ENCODE peak calls at places on chromosomes 13 and 19, in eight cellular contexts. B is suprapubic skin, Z is pancreas, O is IMR-90, Y is BE2C, J is breast epithelium, S is tibial nerve, A is PC-9. L is an unnamed sample.

GRCh38 chr13:89393758-89394157 is 1722.6 kb downstream of the SLITRK5 start:
- DNase-seq in B (no peak), Z (no peak), O (no peak), Y (no peak), J (no peak), S (no peak), A (no peak), L (no peak)

GRCh38 chr13:113947321-113948033 is 26.4 kb downstream of the C13orf46 start:
- DNase-seq in B (peak), Z (peak), O (peak), Y (no peak), J (no peak), S (peak), A (peak), L (peak)

GRCh38 chr13:73832203-73832602 is 302.0 kb downstream of the KLF12 start:
- DNase-seq in B (no peak), Z (no peak), O (no peak), Y (no peak), J (no peak), S (no peak), A (no peak), L (no peak)

GRCh38 chr19:14347999-14348889 is 33.0 kb upstream of the ADGRE5 start:
- DNase-seq in B (no peak), Z (peak), O (no peak), Y (peak), J (peak), S (no peak), A (peak), L (peak)

GRCh38 chr13:30165791-30166190 is 141.6 kb downstream of the KATNAL1 start:
- DNase-seq in B (peak), Z (no peak), O (no peak), Y (no peak), J (no peak), S (peak), A (no peak), L (no peak)

GRCh38 chr13:77829963-77830362 is 88.7 kb downstream of the EDNRB start:
- DNase-seq in B (no peak), Z (no peak), O (no peak), Y (no peak), J (no peak), S (no peak), A (no peak), L (no peak)

GRCh38 chr13:80524447-80525215 is 183.7 kb upstream of the SPRY2 start:
- DNase-seq in B (no peak), Z (no peak), O (no peak), Y (no peak), J (no peak), S (no peak), A (no peak), L (no peak)

GRCh38 chr13:112953591-112954487 is 15.2 kb upstream of the MCF2L start:
- DNase-seq in B (peak), Z (no peak), O (no peak), Y (no peak), J (no peak), S (no peak), A (no peak), L (no peak)

GRCh38 chr19:51081476-51081875 is 1.2 kb downstream of the KLK14 start:
- DNase-seq in B (peak), Z (no peak), O (no peak), Y (no peak), J (no peak), S (no peak), A (no peak), L (no peak)

GRCh38 chr13:70849267-70849666 is 741.0 kb upstream of the KLHL1 start:
- DNase-seq in B (no peak), Z (no peak), O (no peak), Y (no peak), J (no peak), S (no peak), A (no peak), L (no peak)
- TF ChIP-seq CTCF in B (no peak), Z (no peak), O (no peak), Y (no peak), J (no peak), S (no peak), A (no peak), L (no peak)

DNA sequence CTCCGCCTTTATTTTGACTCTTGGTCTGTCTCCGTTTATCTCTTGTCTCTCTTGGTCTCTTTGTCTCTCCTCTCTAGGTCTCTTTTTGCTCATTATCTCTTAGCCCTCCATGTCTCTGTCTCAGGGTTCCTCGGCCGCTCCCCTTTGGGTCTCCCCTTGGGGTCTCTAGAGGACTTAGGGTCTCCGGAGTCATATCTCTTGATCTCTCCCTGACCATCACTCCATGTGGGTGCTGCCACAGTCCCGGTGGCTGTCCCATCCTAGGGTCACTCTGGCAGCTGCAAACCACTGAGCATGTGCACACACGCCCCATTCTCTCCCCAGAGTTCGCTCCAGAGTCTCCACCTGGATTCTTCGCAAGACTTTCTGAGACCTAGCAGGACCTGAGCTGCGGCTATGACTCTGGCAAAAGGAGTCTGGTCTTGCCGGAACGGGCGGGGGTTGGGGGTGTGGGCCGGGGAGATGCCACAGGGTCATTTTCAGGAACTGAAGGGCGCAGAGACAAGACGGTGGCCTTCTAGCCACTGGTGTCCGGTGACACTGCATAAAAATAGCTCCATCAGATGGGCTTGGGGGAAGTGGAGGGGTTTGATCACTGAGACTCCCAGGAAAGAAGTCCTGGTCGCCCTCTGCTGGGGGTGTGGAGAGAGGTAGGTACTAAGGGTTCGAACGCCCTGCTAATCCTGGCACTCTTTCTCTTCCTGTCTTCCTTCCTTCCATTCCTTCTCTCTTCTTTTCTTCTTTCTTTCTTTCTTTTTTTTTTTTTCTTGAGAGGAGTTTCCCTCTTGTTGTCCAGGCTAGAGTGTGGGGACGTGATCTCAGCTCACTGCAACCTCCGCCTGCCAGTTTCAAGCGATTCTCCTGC is 1.2 kb upstream of the KCNA7 start:
- DNase-seq in B (no peak), Z (no peak), O (no peak), Y (peak), J (no peak), S (no peak), A (peak), L (peak)
- TF ChIP-seq CTCF in B (no peak), Z (no peak), O (peak), Y (peak), J (no peak), S (no peak), A (peak), L (peak)

DNA sequence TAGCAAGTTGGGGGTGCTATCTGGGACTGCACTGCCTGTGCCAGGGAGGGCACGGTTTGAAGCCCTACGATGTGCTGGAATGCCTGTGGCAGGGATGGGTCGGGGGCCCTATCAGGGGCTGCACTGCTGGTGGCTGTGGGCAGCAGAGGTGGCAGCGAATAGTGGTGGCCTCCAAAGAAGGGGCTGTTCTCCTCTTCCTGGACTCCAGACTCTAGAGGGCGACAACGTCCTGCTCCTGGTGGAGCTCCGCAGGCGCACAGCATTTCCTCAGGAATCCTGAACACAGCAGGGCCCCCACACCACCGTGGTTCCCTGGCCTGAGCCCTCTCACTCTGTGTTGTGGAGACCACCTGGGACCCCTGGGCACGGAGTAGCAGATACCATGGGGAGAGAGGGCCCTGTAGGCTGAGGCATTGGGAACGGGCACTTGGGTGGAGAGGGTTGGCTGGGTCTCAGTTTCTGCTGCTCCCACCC is 145.6 kb downstream of the TNFRSF19 start:
- DNase-seq in B (no peak), Z (no peak), O (no peak), Y (peak), J (no peak), S (no peak), A (no peak), L (peak)
- TF ChIP-seq CTCF in B (no peak), Z (peak), O (peak), Y (peak), J (no peak), S (no peak), A (no peak), L (peak)

GRCh38 chr19:34904846-34905527 is 21.7 kb upstream of the ZNF30 start:
- DNase-seq in B (no peak), Z (no peak), O (no peak), Y (no peak), J (no peak), S (no peak), A (no peak), L (no peak)

GRCh38 chr19:34900245-34900644 is 26.5 kb upstream of the ZNF30 start:
- DNase-seq in B (no peak), Z (no peak), O (no peak), Y (no peak), J (no peak), S (no peak), A (no peak), L (no peak)

DNA sequence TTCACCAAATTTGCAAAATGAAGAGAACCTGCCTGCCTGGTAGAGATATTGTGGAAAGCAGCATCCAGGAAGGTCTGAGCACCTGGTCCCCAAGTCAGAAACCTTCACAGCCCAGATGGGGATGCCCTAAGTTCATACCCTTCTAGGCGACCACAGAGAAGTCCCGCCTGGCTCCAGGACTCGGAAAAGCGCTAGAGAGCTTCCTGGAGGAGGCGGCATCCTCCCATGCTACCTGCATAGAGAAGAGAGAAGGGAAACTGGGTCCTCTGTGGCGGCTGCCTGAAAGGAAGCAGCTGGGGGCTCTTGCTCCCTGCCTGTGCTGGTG is 22.2 kb upstream of the ZNF30 start:
- DNase-seq in B (no peak), Z (no peak), O (no peak), Y (no peak), J (no peak), S (no peak), A (no peak), L (no peak)
- TF ChIP-seq CTCF in B (no peak), Z (no peak), O (no peak), Y (no peak), J (no peak), S (no peak), A (no peak), L (no peak)

GRCh38 chr19:18000480-18000980 is 7.4 kb upstream of the ARRDC2 start:
- DNase-seq in B (no peak), Z (no peak), O (no peak), Y (no peak), J (no peak), S (no peak), A (no peak), L (no peak)

GRCh38 chr19:17996826-17997316 is 11.1 kb upstream of the ARRDC2 start:
- DNase-seq in B (peak), Z (peak), O (peak), Y (peak), J (peak), S (peak), A (peak), L (peak)

GRCh38 chr19:17998827-17999150 is 9.2 kb upstream of the ARRDC2 start:
- DNase-seq in B (no peak), Z (no peak), O (no peak), Y (no peak), J (no peak), S (no peak), A (no peak), L (no peak)

GRCh38 chr19:17999685-18000479 is 8.1 kb upstream of the ARRDC2 start:
- DNase-seq in B (no peak), Z (no peak), O (no peak), Y (no peak), J (no peak), S (no peak), A (no peak), L (no peak)

DNA sequence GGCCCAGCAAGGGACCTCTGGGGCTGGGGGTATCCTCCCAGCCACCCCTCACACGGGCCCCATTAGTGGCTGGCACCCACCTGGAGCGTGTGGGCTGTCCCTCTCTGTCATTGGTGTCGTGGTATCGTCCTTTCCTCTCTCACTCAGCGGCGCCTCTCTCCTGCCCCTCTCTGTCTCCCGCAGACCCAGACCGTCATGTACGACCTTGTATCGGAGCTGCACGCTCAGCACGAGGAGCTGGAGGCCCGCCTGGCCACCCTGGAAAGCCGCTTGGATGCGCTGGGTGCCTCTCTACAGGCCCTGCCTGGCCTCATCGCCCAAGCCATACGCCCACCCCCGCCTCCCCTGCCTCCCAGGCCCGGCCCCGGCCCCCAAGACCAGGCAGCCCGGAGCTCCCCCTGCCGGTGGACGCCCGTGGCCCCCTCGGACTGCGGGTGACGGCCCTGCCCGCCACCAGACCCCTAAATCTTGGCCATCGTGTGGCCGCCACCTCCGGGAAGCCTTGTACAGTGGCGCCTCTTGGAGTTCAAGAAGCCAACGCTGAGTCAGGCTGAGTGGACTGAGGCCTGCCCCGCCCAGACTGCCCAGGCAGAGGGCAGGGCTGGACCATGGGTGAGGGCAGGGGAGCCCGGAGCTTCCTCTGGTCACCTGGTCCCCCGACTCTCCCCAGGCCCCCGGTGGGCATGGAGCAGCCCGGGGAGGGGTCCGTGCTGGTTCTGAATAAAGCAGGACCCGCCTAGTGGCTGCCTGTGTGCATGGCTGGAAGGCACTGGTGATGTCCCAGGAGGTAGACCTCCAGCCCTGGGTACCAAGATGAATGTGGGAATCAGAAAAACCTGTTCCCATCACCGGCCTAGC is 9.8 kb upstream of the ARRDC2 start:
- DNase-seq in B (no peak), Z (no peak), O (peak), Y (peak), J (no peak), S (no peak), A (peak), L (peak)
- TF ChIP-seq CTCF in B (peak), Z (no peak), O (peak), Y (no peak), J (no peak), S (no peak), A (peak), L (no peak)

GRCh38 chr13:48497669-48498068 is 35.2 kb downstream of the RCBTB2 start:
- DNase-seq in B (no peak), Z (no peak), O (no peak), Y (no peak), J (no peak), S (no peak), A (no peak), L (no peak)
- TF ChIP-seq CTCF in B (no peak), Z (no peak), O (no peak), Y (no peak), J (no peak), S (no peak), A (no peak), L (no peak)

GRCh38 chr19:43599635-43600295 is 3.4 kb downstream of the ZNF576 start:
- DNase-seq in B (no peak), Z (no peak), O (no peak), Y (no peak), J (no peak), S (no peak), A (no peak), L (no peak)
- TF ChIP-seq CTCF in B (no peak), Z (no peak), O (no peak), Y (no peak), J (no peak), S (no peak), A (no peak), L (no peak)

DNA sequence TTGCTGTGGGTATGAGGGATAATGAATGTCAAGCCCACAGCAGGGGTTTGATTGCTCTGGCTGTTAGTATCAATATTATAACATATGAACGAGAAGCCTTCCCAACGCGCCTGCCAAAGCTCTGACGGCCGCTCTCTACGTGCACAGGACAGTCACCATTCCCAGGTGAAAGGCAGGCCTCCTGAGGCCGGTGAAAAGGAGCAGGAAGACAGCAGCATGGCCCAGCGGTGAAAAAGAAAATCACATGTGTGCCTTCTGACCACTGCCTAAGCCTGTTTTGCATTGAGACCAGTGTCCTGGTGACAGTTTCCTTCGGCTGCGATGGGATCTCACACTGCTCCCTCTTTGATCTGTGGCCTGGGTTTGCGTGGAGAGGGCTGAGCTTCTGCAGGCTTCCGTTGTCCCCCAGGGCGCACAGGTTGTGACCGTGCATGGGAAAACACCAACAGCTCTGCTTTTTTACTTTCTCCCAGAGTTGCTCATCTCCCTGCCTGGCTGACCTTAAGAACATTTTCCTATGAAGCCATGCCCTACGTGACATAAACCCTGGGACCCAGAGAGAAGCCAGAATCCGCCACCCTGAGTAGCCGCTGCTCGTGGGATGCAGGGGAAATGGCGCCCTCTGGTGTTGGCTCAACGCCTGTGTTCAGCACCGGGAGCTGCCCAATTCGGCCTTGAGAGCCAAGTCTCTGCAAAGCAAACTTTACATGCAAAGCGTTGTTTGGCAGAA is 112.0 kb upstream of the GPR12 start:
- DNase-seq in B (no peak), Z (peak), O (peak), Y (peak), J (no peak), S (no peak), A (peak), L (peak)
- TF ChIP-seq CTCF in B (peak), Z (peak), O (peak), Y (peak), J (no peak), S (peak), A (peak), L (peak)

GRCh38 chr13:99265823-99266426 is 7.7 kb upstream of the GPR18 start:
- DNase-seq in B (no peak), Z (no peak), O (peak), Y (peak), J (no peak), S (no peak), A (no peak), L (no peak)
- TF ChIP-seq CTCF in B (peak), Z (peak), O (peak), Y (peak), J (no peak), S (peak), A (peak), L (no peak)